ENCODE peak calls at places on chromosomes 1 and 21, in seven cellular contexts. One of them, this sample, is unnamed.

GRCh38 chr1:46342084-46342656 is 1.6 kb downstream of the NSUN4 start:
- DNase-seq in CD8-positive, alpha-beta T cell: peak; percentile 22
- DNase-seq in SHP77: no peak
- DNase-seq in dermis blood vessel endothelial cell: peak; percentile 34
- DNase-seq in RWPE1: no peak
- DNase-seq in activated CD8-positive, alpha-beta T cell treated with anti-CD3 and anti-CD28 coated beads for 36 hours: peak; percentile 30
- DNase-seq in CD4-positive, alpha-beta T cell: no peak
- DNase-seq in this sample: no peak

GRCh38 chr1:241021286-241021685 is 335.7 kb downstream of the RGS7 start:
- DNase-seq in CD4-positive, alpha-beta T cell: no peak
- DNase-seq in SHP77: no peak
- DNase-seq in RWPE1: no peak
- DNase-seq in CD8-positive, alpha-beta T cell: no peak
- DNase-seq in dermis blood vessel endothelial cell: no peak
- DNase-seq in activated CD8-positive, alpha-beta T cell treated with anti-CD3 and anti-CD28 coated beads for 36 hours: no peak
- DNase-seq in this sample: no peak

GRCh38 chr1:109814993-109815786 is 51.5 kb upstream of the EPS8L3 start:
- DNase-seq in RWPE1: no peak
- DNase-seq in activated CD8-positive, alpha-beta T cell treated with anti-CD3 and anti-CD28 coated beads for 36 hours: no peak
- DNase-seq in dermis blood vessel endothelial cell: no peak
- DNase-seq in CD4-positive, alpha-beta T cell: no peak
- DNase-seq in CD8-positive, alpha-beta T cell: no peak
- DNase-seq in SHP77: no peak
- DNase-seq in this sample: no peak

GRCh38 chr1:28122183-28122582 is 33.8 kb upstream of the EYA3 start:
- DNase-seq in CD8-positive, alpha-beta T cell: no peak
- DNase-seq in activated CD8-positive, alpha-beta T cell treated with anti-CD3 and anti-CD28 coated beads for 36 hours: no peak
- DNase-seq in dermis blood vessel endothelial cell: no peak
- DNase-seq in SHP77: no peak
- DNase-seq in CD4-positive, alpha-beta T cell: no peak
- DNase-seq in RWPE1: no peak
- DNase-seq in this sample: no peak

GRCh38 chr1:167221126-167221803 is 579 bp downstream of the POU2F1 start:
- DNase-seq in CD8-positive, alpha-beta T cell: peak; percentile 10
- DNase-seq in SHP77: no peak
- DNase-seq in CD4-positive, alpha-beta T cell: no peak
- DNase-seq in dermis blood vessel endothelial cell: peak; percentile 32
- DNase-seq in RWPE1: no peak
- DNase-seq in activated CD8-positive, alpha-beta T cell treated with anti-CD3 and anti-CD28 coated beads for 36 hours: peak; percentile 39
- DNase-seq in this sample: no peak

GRCh38 chr1:211327341-211327921 is 798 bp downstream of the TRAF5 start:
- DNase-seq in RWPE1: peak; percentile 51
- DNase-seq in CD8-positive, alpha-beta T cell: peak; percentile 44
- DNase-seq in CD4-positive, alpha-beta T cell: no peak
- DNase-seq in SHP77: no peak
- DNase-seq in activated CD8-positive, alpha-beta T cell treated with anti-CD3 and anti-CD28 coated beads for 36 hours: peak; percentile 56
- DNase-seq in dermis blood vessel endothelial cell: peak; percentile 63
- DNase-seq in this sample: no peak

GRCh38 chr1:28104866-28105467 is 16.6 kb upstream of the EYA3 start:
- DNase-seq in SHP77: peak; percentile 82
- DNase-seq in CD4-positive, alpha-beta T cell: no peak
- DNase-seq in activated CD8-positive, alpha-beta T cell treated with anti-CD3 and anti-CD28 coated beads for 36 hours: no peak
- DNase-seq in RWPE1: peak; percentile 35
- DNase-seq in dermis blood vessel endothelial cell: peak; percentile 74
- DNase-seq in CD8-positive, alpha-beta T cell: no peak
- DNase-seq in this sample: no peak

GRCh38 chr1:155305881-155306391 is 2.7 kb upstream of the FDPS start:
- DNase-seq in CD4-positive, alpha-beta T cell: no peak
- DNase-seq in SHP77: no peak
- DNase-seq in RWPE1: no peak
- DNase-seq in dermis blood vessel endothelial cell: no peak
- DNase-seq in CD8-positive, alpha-beta T cell: no peak
- DNase-seq in activated CD8-positive, alpha-beta T cell treated with anti-CD3 and anti-CD28 coated beads for 36 hours: no peak
- DNase-seq in this sample: no peak

GRCh38 chr21:34023691-34024381 is 49.5 kb upstream of the MRPS6 start:
- DNase-seq in SHP77: no peak
- DNase-seq in activated CD8-positive, alpha-beta T cell treated with anti-CD3 and anti-CD28 coated beads for 36 hours: peak; percentile 16
- DNase-seq in RWPE1: no peak
- DNase-seq in dermis blood vessel endothelial cell: no peak
- DNase-seq in CD4-positive, alpha-beta T cell: no peak
- DNase-seq in CD8-positive, alpha-beta T cell: no peak
- DNase-seq in this sample: no peak

GRCh38 chr1:28934676-28935075 is 20.3 kb downstream of the EPB41 start:
- DNase-seq in dermis blood vessel endothelial cell: no peak
- DNase-seq in SHP77: no peak
- DNase-seq in CD8-positive, alpha-beta T cell: no peak
- DNase-seq in CD4-positive, alpha-beta T cell: no peak
- DNase-seq in RWPE1: no peak
- DNase-seq in activated CD8-positive, alpha-beta T cell treated with anti-CD3 and anti-CD28 coated beads for 36 hours: no peak
- DNase-seq in this sample: no peak

This sample was measured in cortex of kidney.